ENCODE peak calls at places on chromosome 2, in ten cellular contexts. One of them, this sample, is unnamed.

GRCh38 chr2:100417745-100418090 is 250 bp upstream of the CHST10 start:
- DNase-seq in foreskin fibroblast: no peak
- DNase-seq in GM23338: no peak
- DNase-seq in glutamatergic neuron: no peak
- DNase-seq in endothelial cell of umbilical vein: no peak
- DNase-seq in BJ: no peak
- DNase-seq in lower leg skin: no peak
- DNase-seq in fibroblast of lung: peak; percentile 20
- DNase-seq in endothelial cell: no peak
- DNase-seq in tibial artery: no peak
- DNase-seq in this sample: no peak

GRCh38 chr2:170155022-170155722 is 22.8 kb upstream of the MYO3B start:
- DNase-seq in foreskin fibroblast: peak; percentile 76
- DNase-seq in endothelial cell of umbilical vein: peak; percentile 95
- DNase-seq in fibroblast of lung: peak; percentile 43
- DNase-seq in tibial artery: no peak
- DNase-seq in endothelial cell: peak; percentile 12
- DNase-seq in GM23338: peak; percentile 51
- DNase-seq in glutamatergic neuron: peak; percentile 29
- DNase-seq in BJ: no peak
- DNase-seq in lower leg skin: no peak
- DNase-seq in this sample: peak; percentile 54

GRCh38 chr2:236352761-236353593 is 88.8 kb upstream of the ASB18 start:
- DNase-seq in endothelial cell: no peak
- DNase-seq in glutamatergic neuron: no peak
- DNase-seq in fibroblast of lung: peak; percentile 49
- DNase-seq in BJ: no peak
- DNase-seq in foreskin fibroblast: peak; percentile 64
- DNase-seq in lower leg skin: peak; percentile 56
- DNase-seq in GM23338: peak; percentile 55
- DNase-seq in tibial artery: no peak
- DNase-seq in endothelial cell of umbilical vein: peak; percentile 44
- DNase-seq in this sample: peak; percentile 64

GRCh38 chr2:17076535-17076934 is 410.9 kb upstream of the CYRIA start:
- DNase-seq in glutamatergic neuron: no peak
- DNase-seq in endothelial cell: no peak
- DNase-seq in BJ: no peak
- DNase-seq in endothelial cell of umbilical vein: no peak
- DNase-seq in GM23338: no peak
- DNase-seq in foreskin fibroblast: peak; percentile 53
- DNase-seq in fibroblast of lung: no peak
- DNase-seq in tibial artery: no peak
- DNase-seq in lower leg skin: no peak
- DNase-seq in this sample: no peak

GRCh38 chr2:109135572-109136185 is 6.7 kb downstream of the SH3RF3 start:
- DNase-seq in fibroblast of lung: no peak
- DNase-seq in GM23338: no peak
- DNase-seq in tibial artery: no peak
- DNase-seq in endothelial cell: no peak
- DNase-seq in lower leg skin: peak; percentile 70
- DNase-seq in foreskin fibroblast: no peak
- DNase-seq in endothelial cell of umbilical vein: peak; percentile 49
- DNase-seq in BJ: no peak
- DNase-seq in glutamatergic neuron: no peak
- DNase-seq in this sample: no peak

GRCh38 chr2:234483568-234484251 is 13.2 kb downstream of the ARL4C start:
- DNase-seq in glutamatergic neuron: no peak
- DNase-seq in endothelial cell: peak; percentile 11
- DNase-seq in fibroblast of lung: peak; percentile 9
- DNase-seq in GM23338: peak; percentile 51
- DNase-seq in foreskin fibroblast: no peak
- DNase-seq in BJ: no peak
- DNase-seq in tibial artery: no peak
- DNase-seq in lower leg skin: no peak
- DNase-seq in endothelial cell of umbilical vein: no peak
- DNase-seq in this sample: no peak

GRCh38 chr2:170885130-170885791 is 43.8 kb upstream of the GORASP2 start:
- DNase-seq in foreskin fibroblast: peak; percentile 36
- DNase-seq in GM23338: peak; percentile 7
- DNase-seq in endothelial cell of umbilical vein: no peak
- DNase-seq in BJ: no peak
- DNase-seq in endothelial cell: no peak
- DNase-seq in tibial artery: no peak
- DNase-seq in lower leg skin: no peak
- DNase-seq in glutamatergic neuron: no peak
- DNase-seq in fibroblast of lung: no peak
- DNase-seq in this sample: no peak

GRCh38 chr2:230939691-230940475 is 14.8 kb upstream of the GPR55 start:
- DNase-seq in BJ: no peak
- DNase-seq in endothelial cell of umbilical vein: no peak
- DNase-seq in lower leg skin: peak; percentile 74
- DNase-seq in fibroblast of lung: no peak
- DNase-seq in tibial artery: no peak
- DNase-seq in GM23338: no peak
- DNase-seq in endothelial cell: no peak
- DNase-seq in glutamatergic neuron: no peak
- DNase-seq in foreskin fibroblast: no peak
- DNase-seq in this sample: no peak

GRCh38 chr2:230877737-230878598 is 13.2 kb downstream of the ITM2C start:
- DNase-seq in tibial artery: peak; percentile 15
- DNase-seq in BJ: no peak
- DNase-seq in lower leg skin: peak; percentile 72
- DNase-seq in foreskin fibroblast: no peak
- DNase-seq in GM23338: no peak
- DNase-seq in endothelial cell of umbilical vein: no peak
- DNase-seq in fibroblast of lung: no peak
- DNase-seq in endothelial cell: no peak
- DNase-seq in glutamatergic neuron: no peak
- DNase-seq in this sample: no peak

GRCh38 chr2:235162544-235163197 is 210.9 kb downstream of the SH3BP4 start:
- DNase-seq in glutamatergic neuron: no peak
- DNase-seq in endothelial cell of umbilical vein: no peak
- DNase-seq in GM23338: no peak
- DNase-seq in endothelial cell: no peak
- DNase-seq in BJ: no peak
- DNase-seq in foreskin fibroblast: no peak
- DNase-seq in tibial artery: no peak
- DNase-seq in fibroblast of lung: peak; percentile 4
- DNase-seq in lower leg skin: no peak
- DNase-seq in this sample: no peak

GRCh38 chr2:174343638-174344455 is 9.1 kb downstream of the SP9 start:
- DNase-seq in foreskin fibroblast: no peak
- DNase-seq in endothelial cell: peak; percentile 25
- DNase-seq in fibroblast of lung: no peak
- DNase-seq in glutamatergic neuron: peak; percentile 36
- DNase-seq in GM23338: peak; percentile 53
- DNase-seq in tibial artery: no peak
- DNase-seq in BJ: no peak
- DNase-seq in lower leg skin: peak; percentile 81
- DNase-seq in endothelial cell of umbilical vein: no peak
- DNase-seq in this sample: peak; percentile 26

GRCh38 chr2:3965211-3965610 is 261.8 kb downstream of the DCDC2C start:
- DNase-seq in endothelial cell of umbilical vein: no peak
- DNase-seq in GM23338: no peak
- DNase-seq in endothelial cell: no peak
- DNase-seq in glutamatergic neuron: no peak
- DNase-seq in foreskin fibroblast: no peak
- DNase-seq in fibroblast of lung: no peak
- DNase-seq in lower leg skin: peak; percentile 56
- DNase-seq in tibial artery: no peak
- DNase-seq in BJ: no peak
- DNase-seq in this sample: no peak

GRCh38 chr2:219299372-219299760 is 9.8 kb downstream of the PTPRN start:
- DNase-seq in glutamatergic neuron: no peak
- DNase-seq in lower leg skin: no peak
- DNase-seq in tibial artery: no peak
- DNase-seq in foreskin fibroblast: no peak
- DNase-seq in endothelial cell of umbilical vein: no peak
- DNase-seq in endothelial cell: no peak
- DNase-seq in fibroblast of lung: no peak
- DNase-seq in GM23338: no peak
- DNase-seq in BJ: no peak
- DNase-seq in this sample: no peak

GRCh38 chr2:85431787-85432186 is 13.3 kb downstream of the SH2D6 start:
- DNase-seq in lower leg skin: no peak
- DNase-seq in glutamatergic neuron: no peak
- DNase-seq in BJ: no peak
- DNase-seq in GM23338: no peak
- DNase-seq in tibial artery: no peak
- DNase-seq in endothelial cell of umbilical vein: no peak
- DNase-seq in foreskin fibroblast: no peak
- DNase-seq in fibroblast of lung: no peak
- DNase-seq in endothelial cell: no peak
- DNase-seq in this sample: no peak

GRCh38 chr2:101718993-101719571 is 21.6 kb downstream of the MAP4K4 start:
- DNase-seq in glutamatergic neuron: no peak
- DNase-seq in tibial artery: no peak
- DNase-seq in BJ: no peak
- DNase-seq in fibroblast of lung: no peak
- DNase-seq in foreskin fibroblast: no peak
- DNase-seq in lower leg skin: no peak
- DNase-seq in endothelial cell: no peak
- DNase-seq in GM23338: no peak
- DNase-seq in endothelial cell of umbilical vein: no peak
- DNase-seq in this sample: no peak

GRCh38 chr2:226742346-226742745 is 57.3 kb downstream of the IRS1 start:
- DNase-seq in fibroblast of lung: peak; percentile 76
- DNase-seq in tibial artery: peak; percentile 62
- DNase-seq in BJ: no peak
- DNase-seq in foreskin fibroblast: peak; percentile 41
- DNase-seq in GM23338: no peak
- DNase-seq in endothelial cell of umbilical vein: no peak
- DNase-seq in lower leg skin: no peak
- DNase-seq in glutamatergic neuron: no peak
- DNase-seq in endothelial cell: no peak
- DNase-seq in this sample: no peak

GRCh38 chr2:195411219-195411687 is 245.8 kb upstream of the SLC39A10 start:
- DNase-seq in glutamatergic neuron: no peak
- DNase-seq in tibial artery: no peak
- DNase-seq in fibroblast of lung: peak; percentile 59
- DNase-seq in endothelial cell: no peak
- DNase-seq in GM23338: no peak
- DNase-seq in foreskin fibroblast: peak; percentile 52
- DNase-seq in BJ: peak; percentile 51
- DNase-seq in endothelial cell of umbilical vein: no peak
- DNase-seq in lower leg skin: no peak
- DNase-seq in this sample: no peak

GRCh38 chr2:164134368-164134767 is 398.6 kb upstream of the FIGN start:
- DNase-seq in tibial artery: no peak
- DNase-seq in fibroblast of lung: no peak
- DNase-seq in endothelial cell of umbilical vein: no peak
- DNase-seq in endothelial cell: no peak
- DNase-seq in lower leg skin: no peak
- DNase-seq in glutamatergic neuron: no peak
- DNase-seq in GM23338: no peak
- DNase-seq in BJ: no peak
- DNase-seq in foreskin fibroblast: no peak
- DNase-seq in this sample: no peak

GRCh38 chr2:190511104-190511503 is 23.4 kb downstream of the NEMP2 start:
- DNase-seq in endothelial cell of umbilical vein: peak; percentile 65
- DNase-seq in tibial artery: no peak
- DNase-seq in endothelial cell: no peak
- DNase-seq in fibroblast of lung: peak; percentile 73
- DNase-seq in glutamatergic neuron: no peak
- DNase-seq in foreskin fibroblast: peak; percentile 65
- DNase-seq in BJ: no peak
- DNase-seq in GM23338: peak; percentile 41
- DNase-seq in lower leg skin: no peak
- DNase-seq in this sample: no peak
- TF ChIP-seq CTCF in endothelial cell of umbilical vein: peak; percentile 20
- TF ChIP-seq CTCF in tibial artery: peak; percentile 17
- TF ChIP-seq CTCF in endothelial cell: peak; percentile 41
- TF ChIP-seq CTCF in fibroblast of lung: peak; percentile 58
- TF ChIP-seq CTCF in glutamatergic neuron: peak; percentile 16
- TF ChIP-seq CTCF in foreskin fibroblast: peak; percentile 40
- TF ChIP-seq CTCF in BJ: peak; percentile 53
- TF ChIP-seq CTCF in GM23338: peak; percentile 69
- TF ChIP-seq CTCF in lower leg skin: no peak
- TF ChIP-seq CTCF in this sample: peak; percentile 37

DNA sequence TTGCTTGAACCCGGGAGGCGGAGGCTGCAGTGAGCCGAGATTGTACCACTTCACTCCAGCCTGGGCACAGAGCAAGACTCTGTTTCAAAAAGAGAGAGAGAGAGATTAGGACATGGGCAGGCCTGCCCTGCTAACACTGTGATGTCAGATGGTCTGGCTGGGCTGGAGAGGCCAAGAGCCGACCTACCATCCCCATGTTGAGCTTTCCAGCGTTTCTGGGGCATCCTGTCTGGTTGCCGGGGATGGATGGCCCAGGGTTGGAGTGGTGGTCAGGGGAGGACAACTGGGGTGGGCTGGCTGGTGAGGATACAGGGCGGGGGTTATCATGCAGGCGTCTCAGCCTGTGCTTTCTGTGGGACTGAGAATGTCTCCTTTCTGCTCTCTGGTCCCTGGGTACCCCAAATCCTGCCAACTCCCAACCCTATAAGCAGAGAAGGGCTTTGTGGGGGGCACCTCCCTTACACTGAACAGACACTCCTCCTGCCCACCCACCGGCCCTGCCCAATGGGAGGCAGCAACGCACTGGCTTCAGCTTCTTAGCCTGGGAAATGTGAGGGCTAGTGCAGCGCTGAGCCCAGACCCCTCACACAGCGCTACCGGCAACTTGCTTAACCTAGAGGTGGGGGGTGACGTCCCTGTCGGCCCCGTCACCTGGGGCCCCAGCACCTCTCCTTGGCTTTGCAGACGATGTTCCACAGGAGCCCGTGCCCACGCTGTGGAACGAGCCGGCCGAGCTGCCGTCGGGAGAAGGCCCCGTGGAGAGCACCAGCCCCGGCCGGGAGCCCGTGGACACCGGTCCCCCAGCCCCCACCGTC is 5.4 kb downstream of the SNORC start:
- DNase-seq in fibroblast of lung: no peak
- DNase-seq in GM23338: peak; percentile 62
- DNase-seq in tibial artery: no peak
- DNase-seq in glutamatergic neuron: no peak
- DNase-seq in endothelial cell: peak; percentile 37
- DNase-seq in lower leg skin: peak; percentile 75
- DNase-seq in BJ: no peak
- DNase-seq in endothelial cell of umbilical vein: peak; percentile 18
- DNase-seq in foreskin fibroblast: peak; percentile 43
- DNase-seq in this sample: peak; percentile 60
- TF ChIP-seq CTCF in fibroblast of lung: no peak
- TF ChIP-seq CTCF in GM23338: no peak
- TF ChIP-seq CTCF in tibial artery: no peak
- TF ChIP-seq CTCF in glutamatergic neuron: no peak
- TF ChIP-seq CTCF in endothelial cell: no peak
- TF ChIP-seq CTCF in lower leg skin: no peak
- TF ChIP-seq CTCF in BJ: no peak
- TF ChIP-seq CTCF in endothelial cell of umbilical vein: no peak
- TF ChIP-seq CTCF in foreskin fibroblast: no peak
- TF ChIP-seq CTCF in this sample: peak; percentile 29

GRCh38 chr2:36329251-36329650 is 26.3 kb upstream of the CRIM1 start:
- DNase-seq in endothelial cell of umbilical vein: no peak
- DNase-seq in foreskin fibroblast: peak; percentile 55
- DNase-seq in glutamatergic neuron: no peak
- DNase-seq in lower leg skin: no peak
- DNase-seq in GM23338: no peak
- DNase-seq in endothelial cell: no peak
- DNase-seq in BJ: no peak
- DNase-seq in tibial artery: no peak
- DNase-seq in fibroblast of lung: peak; percentile 23
- DNase-seq in this sample: no peak
- TF ChIP-seq CTCF in endothelial cell of umbilical vein: no peak
- TF ChIP-seq CTCF in foreskin fibroblast: no peak
- TF ChIP-seq CTCF in glutamatergic neuron: no peak
- TF ChIP-seq CTCF in lower leg skin: no peak
- TF ChIP-seq CTCF in GM23338: no peak
- TF ChIP-seq CTCF in endothelial cell: no peak
- TF ChIP-seq CTCF in BJ: no peak
- TF ChIP-seq CTCF in tibial artery: no peak
- TF ChIP-seq CTCF in fibroblast of lung: no peak
- TF ChIP-seq CTCF in this sample: no peak

GRCh38 chr2:177772529-177772928 is 300.0 kb downstream of the PDE11A start:
- DNase-seq in glutamatergic neuron: no peak
- DNase-seq in foreskin fibroblast: peak; percentile 45
- DNase-seq in BJ: no peak
- DNase-seq in fibroblast of lung: peak; percentile 55
- DNase-seq in GM23338: peak; percentile 70
- DNase-seq in lower leg skin: no peak
- DNase-seq in endothelial cell of umbilical vein: peak; percentile 60
- DNase-seq in endothelial cell: no peak
- DNase-seq in tibial artery: no peak
- DNase-seq in this sample: peak; percentile 18
- TF ChIP-seq CTCF in glutamatergic neuron: peak; percentile 88
- TF ChIP-seq CTCF in foreskin fibroblast: peak; percentile 46
- TF ChIP-seq CTCF in BJ: peak; percentile 58
- TF ChIP-seq CTCF in fibroblast of lung: peak; percentile 61
- TF ChIP-seq CTCF in GM23338: peak; percentile 78
- TF ChIP-seq CTCF in lower leg skin: no peak
- TF ChIP-seq CTCF in endothelial cell of umbilical vein: peak; percentile 20
- TF ChIP-seq CTCF in endothelial cell: peak; percentile 85
- TF ChIP-seq CTCF in tibial artery: peak; percentile 14
- TF ChIP-seq CTCF in this sample: peak; percentile 47

This sample was measured in GM13977.